ENCODE peak calls at places on chromosomes 2 and 18, in ten cellular contexts. D, A, B, I, V, W, M, Q, O and Y are unnamed samples. For H3K36me3, the result is how much of the 10 kb centered on the place peaks cover.

GRCh38 chr2:72040629-72041403 is 106.8 kb downstream of the CYP26B1 start:
- DNase-seq in D (no peak), A (no peak), B (no peak), I (no peak), V (no peak), W (no peak), M (no peak), Q (no peak), O (no peak), Y (peak)

GRCh38 chr2:186887107-186888090 is 38.4 kb upstream of the ZSWIM2 start:
- DNase-seq in D (peak), A (no peak), B (no peak), I (no peak), V (no peak), W (no peak), M (peak), Q (no peak), O (peak), Y (no peak)

GRCh38 chr2:88350641-88351601 is 101.6 kb downstream of the FOXI3 start:
- DNase-seq in D (peak), A (peak), B (peak), I (peak), V (peak), W (peak), M (peak), Q (peak), O (peak), Y (no peak)

GRCh38 chr2:226475650-226476049 is 324.0 kb downstream of the IRS1 start:
- DNase-seq in D (no peak), A (no peak), B (no peak), I (no peak), V (no peak), W (no peak), M (no peak), Q (no peak), O (no peak), Y (no peak)

GRCh38 chr18:50594931-50595330 is 35.0 kb downstream of the MAPK4 start:
- DNase-seq in D (peak), A (no peak), B (no peak), I (no peak), V (no peak), W (no peak), M (no peak), Q (peak), O (no peak), Y (no peak)

GRCh38 chr2:113196839-113197238 is 23.1 kb downstream of the PSD4 start:
- DNase-seq in D (no peak), A (no peak), B (no peak), I (no peak), V (no peak), W (no peak), M (no peak), Q (no peak), O (no peak), Y (no peak)

GRCh38 chr2:97713296-97714083 is at the start of gene ZAP70:
- DNase-seq in D (no peak), A (no peak), B (peak), I (peak), V (no peak), W (peak), M (no peak), Q (no peak), O (peak), Y (no peak)

GRCh38 chr2:209062210-209062609 is 361.6 kb upstream of the MAP2 start:
- DNase-seq in D (no peak), A (no peak), B (no peak), I (no peak), V (no peak), W (no peak), M (no peak), Q (no peak), O (no peak), Y (no peak)

GRCh38 chr2:234305846-234306245 is 191.0 kb downstream of the ARL4C start:
- DNase-seq in D (no peak), A (no peak), B (no peak), I (no peak), V (no peak), W (no peak), M (no peak), Q (no peak), O (no peak), Y (no peak)

GRCh38 chr18:79796531-79797390 is 977 bp upstream of the KCNG2 start:
- DNase-seq in D (no peak), A (no peak), B (no peak), I (no peak), V (no peak), W (no peak), M (peak), Q (no peak), O (no peak), Y (no peak)

GRCh38 chr18:69161383-69162028 is 239.2 kb upstream of the DOK6 start:
- DNase-seq in D (no peak), A (no peak), B (no peak), I (no peak), V (no peak), W (peak), M (no peak), Q (no peak), O (no peak), Y (no peak)

GRCh38 chr2:176178271-176178806 is 10.1 kb upstream of the HOXD1 start:
- DNase-seq in D (peak), A (no peak), B (peak), I (no peak), V (no peak), W (peak), M (no peak), Q (peak), O (no peak), Y (no peak)

GRCh38 chr2:108069515-108070310 is 83.4 kb downstream of the SLC5A7 start:
- DNase-seq in D (no peak), A (peak), B (no peak), I (no peak), V (no peak), W (peak), M (no peak), Q (no peak), O (no peak), Y (no peak)

GRCh38 chr2:147373800-147374409 is 470.9 kb upstream of the ACVR2A start:
- DNase-seq in D (no peak), A (no peak), B (no peak), I (no peak), V (no peak), W (no peak), M (no peak), Q (no peak), O (no peak), Y (no peak)

GRCh38 chr18:22452226-22452668 is 34.5 kb upstream of the CTAGE1 start:
- DNase-seq in D (no peak), A (peak), B (no peak), I (no peak), V (no peak), W (no peak), M (no peak), Q (no peak), O (no peak), Y (no peak)

GRCh38 chr18:2325308-2325849 is 245.9 kb downstream of the METTL4 start:
- DNase-seq in D (peak), A (peak), B (no peak), I (no peak), V (no peak), W (no peak), M (no peak), Q (no peak), O (no peak), Y (no peak)

GRCh38 chr2:46954951-46955571 is 39.5 kb upstream of the MCFD2 start:
- DNase-seq in D (peak), A (peak), B (peak), I (no peak), V (peak), W (peak), M (peak), Q (peak), O (peak), Y (no peak)

GRCh38 chr2:238685713-238686112 is 162.2 kb upstream of the TWIST2 start:
- DNase-seq in D (no peak), A (no peak), B (no peak), I (no peak), V (no peak), W (peak), M (no peak), Q (no peak), O (no peak), Y (no peak)
- TF ChIP-seq CTCF in D (no peak), A (no peak), B (no peak), I (no peak), V (no peak), W (peak), M (no peak), Q (no peak), O (no peak), Y (no peak)

DNA sequence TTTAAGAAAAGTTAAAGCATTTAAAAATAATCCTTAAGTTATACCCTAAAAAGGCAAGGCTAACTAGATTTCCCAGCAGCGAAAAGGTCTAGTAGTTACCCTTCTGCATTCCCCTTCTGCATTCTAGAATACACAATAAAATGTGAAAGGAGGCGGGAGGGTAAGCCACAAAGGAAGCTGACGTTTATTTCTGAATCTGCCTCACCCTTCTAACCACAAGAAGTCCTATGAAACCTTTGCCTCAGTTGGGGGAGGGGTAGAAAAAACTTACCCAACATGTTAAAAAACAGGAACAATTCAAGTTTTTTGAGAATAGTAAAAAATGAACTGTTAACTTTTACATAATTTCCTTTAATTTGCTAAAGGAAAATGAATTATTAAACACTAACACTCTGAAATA is 11.3 kb downstream of the STK17B start:
- DNase-seq in D (no peak), A (peak), B (no peak), I (no peak), V (peak), W (no peak), M (peak), Q (peak), O (no peak), Y (no peak)
- H3K4me3 ChIP-seq in D (no peak), A (no peak), B (no peak), I (peak), V (no peak), W (no peak), M (peak), Q (no peak), O (no peak), Y (no peak)

GRCh38 chr2:57782587-57782986 is 264.0 kb upstream of the VRK2 start:
- DNase-seq in D (no peak), A (no peak), B (no peak), I (no peak), V (no peak), W (no peak), M (no peak), Q (no peak), O (no peak), Y (no peak)
- H3K36me3 ChIP-seq in D (under half), A (under half), B (under half), I (under half), V (under half), W (under half), M (under half), Q (under half), O (under half), Y (under half)

GRCh38 chr2:137886432-137886831 is 77.8 kb upstream of the HNMT start:
- DNase-seq in D (no peak), A (no peak), B (peak), I (no peak), V (no peak), W (peak), M (no peak), Q (no peak), O (no peak), Y (no peak)

GRCh38 chr2:137893145-137893544 is 71.1 kb upstream of the HNMT start:
- DNase-seq in D (no peak), A (no peak), B (no peak), I (no peak), V (no peak), W (no peak), M (no peak), Q (no peak), O (no peak), Y (no peak)

GRCh38 chr2:137888845-137889244 is 75.4 kb upstream of the HNMT start:
- DNase-seq in D (peak), A (no peak), B (peak), I (no peak), V (peak), W (peak), M (no peak), Q (peak), O (peak), Y (no peak)
- TF ChIP-seq CTCF in D (no peak), A (peak), B (peak), I (no peak), V (peak), W (peak), M (peak), Q (peak), O (peak), Y (peak)

GRCh38 chr2:53724511-53724910 is 43.1 kb upstream of the CHAC2 start:
- DNase-seq in D (no peak), A (no peak), B (no peak), I (no peak), V (no peak), W (no peak), M (no peak), Q (no peak), O (no peak), Y (no peak)

GRCh38 chr2:53725662-53726061 is 41.9 kb upstream of the CHAC2 start:
- DNase-seq in D (no peak), A (no peak), B (no peak), I (no peak), V (no peak), W (no peak), M (no peak), Q (no peak), O (no peak), Y (no peak)

DNA sequence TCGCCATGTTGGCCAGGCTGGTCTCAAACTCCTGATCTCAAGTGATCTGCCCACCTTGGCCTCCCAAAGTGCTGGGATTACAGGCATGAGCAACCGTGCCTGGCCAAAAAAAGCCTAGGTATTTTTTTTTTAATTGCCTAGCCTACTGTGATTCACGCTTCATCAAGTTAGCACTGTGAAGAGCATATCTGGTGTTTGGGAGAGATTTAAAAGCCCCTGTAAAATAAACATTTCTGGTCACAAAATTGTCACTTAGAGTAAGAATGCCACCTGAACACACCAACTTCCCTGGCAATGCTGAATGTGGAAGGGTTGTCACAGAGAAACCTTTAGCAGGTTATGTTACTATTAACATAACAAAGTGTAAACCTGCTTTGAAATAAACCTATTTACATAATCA is 39.7 kb upstream of the CHAC2 start:
- DNase-seq in D (no peak), A (no peak), B (no peak), I (no peak), V (no peak), W (no peak), M (no peak), Q (no peak), O (no peak), Y (no peak)
- H3K4me3 ChIP-seq in D (no peak), A (no peak), B (no peak), I (no peak), V (no peak), W (no peak), M (no peak), Q (no peak), O (no peak), Y (no peak)